ENCODE peak calls at places on chromosomes 2 and 18, in four cellular contexts. One of them, this sample, is unnamed.

GRCh38 chr2:15042824-15043223 is 410.3 kb downstream of the LRATD1 start:
- DNase-seq in CD8-positive, alpha-beta memory T cell: no peak
- DNase-seq in nucleus accumbens: no peak
- DNase-seq in T follicular helper cell: no peak
- DNase-seq in this sample: no peak

GRCh38 chr2:29114841-29115609 is at the start of gene CLIP4:
- DNase-seq in nucleus accumbens: peak
- DNase-seq in T follicular helper cell: peak
- DNase-seq in CD8-positive, alpha-beta memory T cell: peak
- DNase-seq in this sample: peak

GRCh38 chr2:66481100-66481549 is 46.2 kb downstream of the MEIS1 start:
- DNase-seq in T follicular helper cell: no peak
- DNase-seq in CD8-positive, alpha-beta memory T cell: no peak
- DNase-seq in nucleus accumbens: no peak
- DNase-seq in this sample: peak

GRCh38 chr2:160157861-160158813 is 41.9 kb downstream of the ITGB6 start:
- DNase-seq in CD8-positive, alpha-beta memory T cell: no peak
- DNase-seq in nucleus accumbens: no peak
- DNase-seq in T follicular helper cell: no peak
- DNase-seq in this sample: no peak

GRCh38 chr2:238388794-238389193 is 37.9 kb upstream of the ASB1 start:
- DNase-seq in CD8-positive, alpha-beta memory T cell: no peak
- DNase-seq in nucleus accumbens: no peak
- DNase-seq in T follicular helper cell: no peak
- DNase-seq in this sample: no peak

GRCh38 chr2:178480227-178481181 is at the start of gene PLEKHA3:
- DNase-seq in CD8-positive, alpha-beta memory T cell: peak
- DNase-seq in T follicular helper cell: peak
- DNase-seq in nucleus accumbens: peak
- DNase-seq in this sample: peak

GRCh38 chr18:62450546-62451395 is 72.1 kb upstream of the ZCCHC2 start:
- DNase-seq in nucleus accumbens: no peak
- DNase-seq in T follicular helper cell: no peak
- DNase-seq in CD8-positive, alpha-beta memory T cell: no peak
- DNase-seq in this sample: peak

GRCh38 chr2:55155764-55156221 is 76.3 kb downstream of the CLHC1 start:
- DNase-seq in CD8-positive, alpha-beta memory T cell: no peak
- DNase-seq in nucleus accumbens: no peak
- DNase-seq in T follicular helper cell: no peak
- DNase-seq in this sample: peak

GRCh38 chr2:101961287-101962242 is 30.2 kb upstream of the IL1R2 start:
- DNase-seq in CD8-positive, alpha-beta memory T cell: no peak
- DNase-seq in nucleus accumbens: peak
- DNase-seq in T follicular helper cell: no peak
- DNase-seq in this sample: no peak

GRCh38 chr18:55541571-55541970 is 46.4 kb downstream of the TCF4 start:
- DNase-seq in nucleus accumbens: no peak
- DNase-seq in CD8-positive, alpha-beta memory T cell: no peak
- DNase-seq in T follicular helper cell: no peak
- DNase-seq in this sample: no peak

GRCh38 chr2:10009271-10009810 is 34.0 kb upstream of the KLF11 start:
- DNase-seq in nucleus accumbens: no peak
- DNase-seq in T follicular helper cell: no peak
- DNase-seq in CD8-positive, alpha-beta memory T cell: no peak
- DNase-seq in this sample: no peak